ENCODE peak calls at places on chromosome 22, in ten cellular contexts. One of them, this sample, is unnamed.
A peak's percentile ranks its signal among the peaks of the same experiment; 100 is the strongest.

GRCh38 chr22:50190182-50190951 is 4.7 kb downstream of the TRABD start:
- DNase-seq in heart right ventricle: peak; percentile 85
- DNase-seq in ascending aorta: peak; percentile 62
- DNase-seq in foreskin keratinocyte: peak; percentile 67
- DNase-seq in substantia nigra: no peak
- DNase-seq in breast epithelium: peak; percentile 72
- DNase-seq in CD8-positive, alpha-beta T cell: peak; percentile 72
- DNase-seq in left ventricle myocardium inferior: peak; percentile 84
- DNase-seq in SJSA1: peak; percentile 86
- DNase-seq in stomach: peak; percentile 88
- DNase-seq in this sample: peak; percentile 48

GRCh38 chr22:47395481-47395880 is 633.0 kb downstream of the TBC1D22A start:
- DNase-seq in left ventricle myocardium inferior: no peak
- DNase-seq in stomach: no peak
- DNase-seq in breast epithelium: no peak
- DNase-seq in substantia nigra: no peak
- DNase-seq in ascending aorta: no peak
- DNase-seq in SJSA1: peak; percentile 44
- DNase-seq in heart right ventricle: no peak
- DNase-seq in CD8-positive, alpha-beta T cell: no peak
- DNase-seq in foreskin keratinocyte: no peak
- DNase-seq in this sample: no peak

GRCh38 chr22:20956258-20957117 is 10.6 kb upstream of the AIFM3 start:
- DNase-seq in SJSA1: no peak
- DNase-seq in heart right ventricle: no peak
- DNase-seq in foreskin keratinocyte: peak; percentile 76
- DNase-seq in CD8-positive, alpha-beta T cell: no peak
- DNase-seq in breast epithelium: no peak
- DNase-seq in ascending aorta: no peak
- DNase-seq in substantia nigra: no peak
- DNase-seq in left ventricle myocardium inferior: no peak
- DNase-seq in stomach: no peak
- DNase-seq in this sample: peak; percentile 46

GRCh38 chr22:50717709-50718351 is 20.2 kb upstream of the ACR start:
- DNase-seq in CD8-positive, alpha-beta T cell: no peak
- DNase-seq in heart right ventricle: no peak
- DNase-seq in foreskin keratinocyte: no peak
- DNase-seq in left ventricle myocardium inferior: no peak
- DNase-seq in ascending aorta: no peak
- DNase-seq in breast epithelium: no peak
- DNase-seq in substantia nigra: no peak
- DNase-seq in SJSA1: no peak
- DNase-seq in stomach: no peak
- DNase-seq in this sample: no peak

GRCh38 chr22:20131593-20131855 is at the start of gene ZDHHC8:
- DNase-seq in breast epithelium: no peak
- DNase-seq in heart right ventricle: peak; percentile 67
- DNase-seq in CD8-positive, alpha-beta T cell: peak; percentile 36
- DNase-seq in stomach: peak; percentile 49
- DNase-seq in substantia nigra: no peak
- DNase-seq in left ventricle myocardium inferior: peak; percentile 58
- DNase-seq in foreskin keratinocyte: no peak
- DNase-seq in ascending aorta: no peak
- DNase-seq in SJSA1: no peak
- DNase-seq in this sample: no peak

GRCh38 chr22:45645150-45645525 is 26.5 kb upstream of the ATXN10 start:
- DNase-seq in breast epithelium: no peak
- DNase-seq in heart right ventricle: no peak
- DNase-seq in SJSA1: no peak
- DNase-seq in ascending aorta: no peak
- DNase-seq in CD8-positive, alpha-beta T cell: no peak
- DNase-seq in substantia nigra: no peak
- DNase-seq in stomach: no peak
- DNase-seq in foreskin keratinocyte: no peak
- DNase-seq in left ventricle myocardium inferior: no peak
- DNase-seq in this sample: no peak

GRCh38 chr22:35192121-35192918 is 65.0 kb upstream of the HMGXB4 start:
- DNase-seq in SJSA1: no peak
- DNase-seq in substantia nigra: no peak
- DNase-seq in ascending aorta: no peak
- DNase-seq in CD8-positive, alpha-beta T cell: no peak
- DNase-seq in heart right ventricle: no peak
- DNase-seq in stomach: no peak
- DNase-seq in foreskin keratinocyte: peak; percentile 50
- DNase-seq in breast epithelium: no peak
- DNase-seq in left ventricle myocardium inferior: no peak
- DNase-seq in this sample: peak; percentile 49

GRCh38 chr22:25569983-25570382 is 5.5 kb downstream of the GRK3 start:
- DNase-seq in CD8-positive, alpha-beta T cell: no peak
- DNase-seq in breast epithelium: no peak
- DNase-seq in left ventricle myocardium inferior: no peak
- DNase-seq in substantia nigra: no peak
- DNase-seq in heart right ventricle: no peak
- DNase-seq in SJSA1: no peak
- DNase-seq in ascending aorta: no peak
- DNase-seq in stomach: no peak
- DNase-seq in foreskin keratinocyte: no peak
- DNase-seq in this sample: no peak

GRCh38 chr22:22464541-22465054 is 43.9 kb downstream of the ZNF280B start:
- DNase-seq in CD8-positive, alpha-beta T cell: no peak
- DNase-seq in foreskin keratinocyte: no peak
- DNase-seq in breast epithelium: no peak
- DNase-seq in ascending aorta: no peak
- DNase-seq in substantia nigra: no peak
- DNase-seq in SJSA1: no peak
- DNase-seq in left ventricle myocardium inferior: no peak
- DNase-seq in stomach: no peak
- DNase-seq in heart right ventricle: no peak
- DNase-seq in this sample: no peak

GRCh38 chr22:22465094-22465602 is 43.4 kb downstream of the ZNF280B start:
- DNase-seq in SJSA1: no peak
- DNase-seq in breast epithelium: no peak
- DNase-seq in substantia nigra: no peak
- DNase-seq in heart right ventricle: no peak
- DNase-seq in ascending aorta: no peak
- DNase-seq in stomach: no peak
- DNase-seq in left ventricle myocardium inferior: no peak
- DNase-seq in CD8-positive, alpha-beta T cell: no peak
- DNase-seq in foreskin keratinocyte: no peak
- DNase-seq in this sample: no peak

GRCh38 chr22:22467112-22467511 is 41.4 kb downstream of the ZNF280B start:
- DNase-seq in left ventricle myocardium inferior: no peak
- DNase-seq in substantia nigra: no peak
- DNase-seq in ascending aorta: no peak
- DNase-seq in SJSA1: no peak
- DNase-seq in stomach: no peak
- DNase-seq in foreskin keratinocyte: no peak
- DNase-seq in breast epithelium: no peak
- DNase-seq in CD8-positive, alpha-beta T cell: no peak
- DNase-seq in heart right ventricle: no peak
- DNase-seq in this sample: no peak

GRCh38 chr22:22463855-22464540 is 44.5 kb downstream of the ZNF280B start:
- DNase-seq in stomach: peak; percentile 35
- DNase-seq in breast epithelium: no peak
- DNase-seq in CD8-positive, alpha-beta T cell: peak; percentile 21
- DNase-seq in ascending aorta: no peak
- DNase-seq in SJSA1: peak; percentile 52
- DNase-seq in foreskin keratinocyte: peak; percentile 16
- DNase-seq in left ventricle myocardium inferior: no peak
- DNase-seq in substantia nigra: no peak
- DNase-seq in heart right ventricle: no peak
- DNase-seq in this sample: no peak

GRCh38 chr22:22465782-22466181 is 42.8 kb downstream of the ZNF280B start:
- DNase-seq in SJSA1: no peak
- DNase-seq in left ventricle myocardium inferior: no peak
- DNase-seq in substantia nigra: no peak
- DNase-seq in breast epithelium: no peak
- DNase-seq in foreskin keratinocyte: no peak
- DNase-seq in heart right ventricle: no peak
- DNase-seq in stomach: no peak
- DNase-seq in ascending aorta: no peak
- DNase-seq in CD8-positive, alpha-beta T cell: no peak
- DNase-seq in this sample: no peak
- H3K27ac ChIP-seq in SJSA1: no peak overlapping the region
- H3K27ac ChIP-seq in left ventricle myocardium inferior: no peak overlapping the region
- H3K27ac ChIP-seq in substantia nigra: no peak overlapping the region
- H3K27ac ChIP-seq in breast epithelium: no peak overlapping the region
- H3K27ac ChIP-seq in foreskin keratinocyte: no peak overlapping the region
- H3K27ac ChIP-seq in heart right ventricle: no peak overlapping the region
- H3K27ac ChIP-seq in stomach: no peak overlapping the region
- H3K27ac ChIP-seq in ascending aorta: no peak overlapping the region
- H3K27ac ChIP-seq in CD8-positive, alpha-beta T cell: no peak overlapping the region
- H3K27ac ChIP-seq in this sample: no peak overlapping the region

GRCh38 chr22:36298118-36298517 is 45.2 kb downstream of the APOL1 start:
- DNase-seq in breast epithelium: no peak
- DNase-seq in left ventricle myocardium inferior: no peak
- DNase-seq in stomach: no peak
- DNase-seq in foreskin keratinocyte: no peak
- DNase-seq in substantia nigra: no peak
- DNase-seq in SJSA1: no peak
- DNase-seq in CD8-positive, alpha-beta T cell: no peak
- DNase-seq in ascending aorta: no peak
- DNase-seq in heart right ventricle: no peak
- DNase-seq in this sample: no peak
- H3K27ac ChIP-seq in breast epithelium: peak overlapping the region; percentile 22
- H3K27ac ChIP-seq in left ventricle myocardium inferior: no peak overlapping the region
- H3K27ac ChIP-seq in stomach: peak overlapping the region; percentile 34
- H3K27ac ChIP-seq in foreskin keratinocyte: no peak overlapping the region
- H3K27ac ChIP-seq in substantia nigra: no peak overlapping the region
- H3K27ac ChIP-seq in SJSA1: no peak overlapping the region
- H3K27ac ChIP-seq in CD8-positive, alpha-beta T cell: no peak overlapping the region
- H3K27ac ChIP-seq in ascending aorta: peak overlapping the region; percentile 42
- H3K27ac ChIP-seq in heart right ventricle: no peak overlapping the region
- H3K27ac ChIP-seq in this sample: no peak overlapping the region

GRCh38 chr22:23227380-23227779 is 47.1 kb downstream of the BCR start:
- DNase-seq in breast epithelium: no peak
- DNase-seq in ascending aorta: no peak
- DNase-seq in SJSA1: no peak
- DNase-seq in substantia nigra: no peak
- DNase-seq in CD8-positive, alpha-beta T cell: no peak
- DNase-seq in left ventricle myocardium inferior: no peak
- DNase-seq in foreskin keratinocyte: peak; percentile 15
- DNase-seq in stomach: no peak
- DNase-seq in heart right ventricle: no peak
- DNase-seq in this sample: no peak

GRCh38 chr22:23226497-23226850 is 46.2 kb downstream of the BCR start:
- DNase-seq in SJSA1: no peak
- DNase-seq in stomach: no peak
- DNase-seq in substantia nigra: no peak
- DNase-seq in left ventricle myocardium inferior: no peak
- DNase-seq in ascending aorta: no peak
- DNase-seq in foreskin keratinocyte: peak; percentile 15
- DNase-seq in CD8-positive, alpha-beta T cell: no peak
- DNase-seq in breast epithelium: no peak
- DNase-seq in heart right ventricle: no peak
- DNase-seq in this sample: no peak

GRCh38 chr22:23225724-23226496 is 45.6 kb downstream of the BCR start:
- DNase-seq in foreskin keratinocyte: peak; percentile 81
- DNase-seq in ascending aorta: no peak
- DNase-seq in stomach: peak; percentile 74
- DNase-seq in SJSA1: peak; percentile 66
- DNase-seq in left ventricle myocardium inferior: peak; percentile 62
- DNase-seq in breast epithelium: no peak
- DNase-seq in heart right ventricle: peak; percentile 56
- DNase-seq in CD8-positive, alpha-beta T cell: no peak
- DNase-seq in substantia nigra: no peak
- DNase-seq in this sample: peak; percentile 34

GRCh38 chr22:23223566-23224317 is 43.4 kb downstream of the BCR start:
- DNase-seq in stomach: no peak
- DNase-seq in heart right ventricle: no peak
- DNase-seq in left ventricle myocardium inferior: no peak
- DNase-seq in SJSA1: no peak
- DNase-seq in breast epithelium: no peak
- DNase-seq in CD8-positive, alpha-beta T cell: no peak
- DNase-seq in foreskin keratinocyte: no peak
- DNase-seq in substantia nigra: no peak
- DNase-seq in ascending aorta: no peak
- DNase-seq in this sample: no peak

GRCh38 chr22:23225337-23225723 is 45.0 kb downstream of the BCR start:
- DNase-seq in heart right ventricle: no peak
- DNase-seq in CD8-positive, alpha-beta T cell: no peak
- DNase-seq in ascending aorta: no peak
- DNase-seq in breast epithelium: no peak
- DNase-seq in stomach: no peak
- DNase-seq in SJSA1: no peak
- DNase-seq in foreskin keratinocyte: no peak
- DNase-seq in left ventricle myocardium inferior: no peak
- DNase-seq in substantia nigra: no peak
- DNase-seq in this sample: no peak
- H3K27ac ChIP-seq in heart right ventricle: peak overlapping the region; percentile 79
- H3K27ac ChIP-seq in CD8-positive, alpha-beta T cell: peak overlapping the region; percentile 26
- H3K27ac ChIP-seq in ascending aorta: peak overlapping the region; percentile 85
- H3K27ac ChIP-seq in breast epithelium: peak overlapping the region; percentile 57
- H3K27ac ChIP-seq in stomach: peak overlapping the region; percentile 84
- H3K27ac ChIP-seq in SJSA1: no peak overlapping the region
- H3K27ac ChIP-seq in foreskin keratinocyte: peak overlapping the region; percentile 91
- H3K27ac ChIP-seq in left ventricle myocardium inferior: peak overlapping the region; percentile 78
- H3K27ac ChIP-seq in substantia nigra: no peak overlapping the region
- H3K27ac ChIP-seq in this sample: peak overlapping the region; percentile 98

GRCh38 chr22:24338701-24339451 is 68.2 kb downstream of the SPECC1L start:
- DNase-seq in heart right ventricle: no peak
- DNase-seq in stomach: no peak
- DNase-seq in foreskin keratinocyte: no peak
- DNase-seq in SJSA1: no peak
- DNase-seq in CD8-positive, alpha-beta T cell: no peak
- DNase-seq in ascending aorta: no peak
- DNase-seq in breast epithelium: no peak
- DNase-seq in substantia nigra: no peak
- DNase-seq in left ventricle myocardium inferior: no peak
- DNase-seq in this sample: no peak

GRCh38 chr22:24335529-24335928 is 64.9 kb downstream of the SPECC1L start:
- DNase-seq in substantia nigra: no peak
- DNase-seq in CD8-positive, alpha-beta T cell: no peak
- DNase-seq in SJSA1: no peak
- DNase-seq in heart right ventricle: no peak
- DNase-seq in ascending aorta: no peak
- DNase-seq in stomach: no peak
- DNase-seq in foreskin keratinocyte: no peak
- DNase-seq in breast epithelium: no peak
- DNase-seq in left ventricle myocardium inferior: no peak
- DNase-seq in this sample: no peak

GRCh38 chr22:24339452-24339747 is 68.8 kb downstream of the SPECC1L start:
- DNase-seq in heart right ventricle: no peak
- DNase-seq in breast epithelium: no peak
- DNase-seq in substantia nigra: no peak
- DNase-seq in CD8-positive, alpha-beta T cell: no peak
- DNase-seq in left ventricle myocardium inferior: no peak
- DNase-seq in ascending aorta: no peak
- DNase-seq in SJSA1: no peak
- DNase-seq in stomach: no peak
- DNase-seq in foreskin keratinocyte: no peak
- DNase-seq in this sample: no peak

GRCh38 chr22:24341657-24342056 is 71.0 kb downstream of the SPECC1L start:
- DNase-seq in breast epithelium: no peak
- DNase-seq in stomach: no peak
- DNase-seq in heart right ventricle: no peak
- DNase-seq in CD8-positive, alpha-beta T cell: no peak
- DNase-seq in left ventricle myocardium inferior: no peak
- DNase-seq in substantia nigra: no peak
- DNase-seq in ascending aorta: no peak
- DNase-seq in foreskin keratinocyte: no peak
- DNase-seq in SJSA1: no peak
- DNase-seq in this sample: no peak

DNA sequence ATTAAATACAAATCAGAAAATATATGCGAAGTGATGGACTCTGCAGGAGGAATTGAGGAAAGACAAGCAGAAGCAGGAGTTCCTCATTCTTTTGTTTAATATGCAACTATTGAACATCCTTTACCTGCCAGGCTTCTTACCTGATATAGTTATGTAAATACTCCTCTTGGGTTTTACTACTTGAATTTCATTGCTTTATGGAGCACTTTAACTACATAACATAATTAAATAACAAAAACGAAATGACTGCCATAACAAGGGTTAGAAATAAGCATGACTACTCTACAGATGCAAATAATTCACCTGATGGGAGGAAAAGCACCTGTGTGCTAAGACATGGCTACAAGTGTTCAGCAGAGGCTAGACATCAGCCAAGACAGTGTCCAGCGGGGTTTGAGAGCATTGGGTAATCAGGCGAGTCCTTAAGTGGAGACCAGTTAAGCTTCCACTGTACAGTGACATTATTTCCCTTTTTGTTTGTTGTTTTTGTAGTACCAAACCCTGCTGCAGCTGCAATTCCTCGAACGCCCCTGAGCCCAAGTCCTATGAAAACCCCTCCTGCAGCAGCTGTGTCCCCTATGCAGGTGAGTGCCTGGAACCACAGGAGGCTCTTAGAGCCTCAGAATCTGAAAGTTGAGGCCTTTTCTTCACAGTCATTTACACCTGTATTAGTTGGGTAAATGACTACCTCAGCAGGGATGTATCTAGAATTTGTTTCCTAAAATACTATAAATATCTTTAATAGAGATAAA is 67.4 kb downstream of the SPECC1L start:
- DNase-seq in SJSA1: no peak
- DNase-seq in foreskin keratinocyte: no peak
- DNase-seq in substantia nigra: no peak
- DNase-seq in stomach: no peak
- DNase-seq in breast epithelium: no peak
- DNase-seq in heart right ventricle: no peak
- DNase-seq in CD8-positive, alpha-beta T cell: no peak
- DNase-seq in ascending aorta: no peak
- DNase-seq in left ventricle myocardium inferior: no peak
- DNase-seq in this sample: no peak
- H3K27ac ChIP-seq in SJSA1: no peak overlapping the region
- H3K27ac ChIP-seq in foreskin keratinocyte: no peak overlapping the region
- H3K27ac ChIP-seq in substantia nigra: no peak overlapping the region
- H3K27ac ChIP-seq in stomach: no peak overlapping the region
- H3K27ac ChIP-seq in breast epithelium: no peak overlapping the region
- H3K27ac ChIP-seq in heart right ventricle: peak overlapping the region; percentile 55
- H3K27ac ChIP-seq in CD8-positive, alpha-beta T cell: no peak overlapping the region
- H3K27ac ChIP-seq in ascending aorta: no peak overlapping the region
- H3K27ac ChIP-seq in left ventricle myocardium inferior: peak overlapping the region; percentile 80
- H3K27ac ChIP-seq in this sample: no peak overlapping the region

This sample was measured in epithelial cell of prostate.